ENCODE peak calls at places on chromosome 1, in ten cellular contexts. One of them, this sample, is unnamed.

GRCh38 chr1:167447521-167448136 is 70.7 kb downstream of the CD247 start:
- DNase-seq in HT1080: peak
- DNase-seq in cardiac fibroblast: peak
- DNase-seq in astrocyte of the spinal cord: no peak
- DNase-seq in HS-5: no peak
- DNase-seq in globus pallidus: no peak
- DNase-seq in erythroblast: peak
- DNase-seq in stimulated activated naive CD4-positive, alpha-beta T cell: peak
- DNase-seq in heart right ventricle: no peak
- DNase-seq in activated CD8-positive, alpha-beta memory T cell treated with anti-CD3 and anti-CD28 coated beads, Interleukin-2, amount 50 U/mL, for 48 hours: peak
- DNase-seq in this sample: peak

GRCh38 chr1:241499910-241500309 is 19.6 kb downstream of the FH start:
- DNase-seq in stimulated activated naive CD4-positive, alpha-beta T cell: no peak
- DNase-seq in cardiac fibroblast: peak
- DNase-seq in globus pallidus: peak
- DNase-seq in activated CD8-positive, alpha-beta memory T cell treated with anti-CD3 and anti-CD28 coated beads, Interleukin-2, amount 50 U/mL, for 48 hours: no peak
- DNase-seq in astrocyte of the spinal cord: peak
- DNase-seq in HT1080: peak
- DNase-seq in erythroblast: peak
- DNase-seq in heart right ventricle: no peak
- DNase-seq in HS-5: no peak
- DNase-seq in this sample: no peak

GRCh38 chr1:118366296-118366695 is 181.3 kb upstream of the SPAG17 start:
- DNase-seq in HT1080: no peak
- DNase-seq in globus pallidus: no peak
- DNase-seq in cardiac fibroblast: peak
- DNase-seq in stimulated activated naive CD4-positive, alpha-beta T cell: no peak
- DNase-seq in HS-5: no peak
- DNase-seq in heart right ventricle: no peak
- DNase-seq in erythroblast: no peak
- DNase-seq in astrocyte of the spinal cord: no peak
- DNase-seq in activated CD8-positive, alpha-beta memory T cell treated with anti-CD3 and anti-CD28 coated beads, Interleukin-2, amount 50 U/mL, for 48 hours: no peak
- DNase-seq in this sample: no peak

GRCh38 chr1:9881838-9882249 is 28.2 kb downstream of the CTNNBIP1 start:
- DNase-seq in HT1080: peak
- DNase-seq in astrocyte of the spinal cord: peak
- DNase-seq in erythroblast: no peak
- DNase-seq in activated CD8-positive, alpha-beta memory T cell treated with anti-CD3 and anti-CD28 coated beads, Interleukin-2, amount 50 U/mL, for 48 hours: no peak
- DNase-seq in stimulated activated naive CD4-positive, alpha-beta T cell: no peak
- DNase-seq in globus pallidus: no peak
- DNase-seq in heart right ventricle: no peak
- DNase-seq in cardiac fibroblast: peak
- DNase-seq in HS-5: peak
- DNase-seq in this sample: no peak

GRCh38 chr1:182147136-182147815 is 85.8 kb upstream of the ZNF648 start:
- DNase-seq in erythroblast: peak
- DNase-seq in cardiac fibroblast: no peak
- DNase-seq in stimulated activated naive CD4-positive, alpha-beta T cell: no peak
- DNase-seq in globus pallidus: no peak
- DNase-seq in HT1080: no peak
- DNase-seq in heart right ventricle: no peak
- DNase-seq in astrocyte of the spinal cord: no peak
- DNase-seq in HS-5: no peak
- DNase-seq in activated CD8-positive, alpha-beta memory T cell treated with anti-CD3 and anti-CD28 coated beads, Interleukin-2, amount 50 U/mL, for 48 hours: no peak
- DNase-seq in this sample: no peak

GRCh38 chr1:180343931-180344406 is 113.9 kb downstream of the LHX4 start:
- DNase-seq in HS-5: no peak
- DNase-seq in astrocyte of the spinal cord: peak
- DNase-seq in erythroblast: no peak
- DNase-seq in activated CD8-positive, alpha-beta memory T cell treated with anti-CD3 and anti-CD28 coated beads, Interleukin-2, amount 50 U/mL, for 48 hours: no peak
- DNase-seq in globus pallidus: no peak
- DNase-seq in HT1080: peak
- DNase-seq in heart right ventricle: no peak
- DNase-seq in cardiac fibroblast: peak
- DNase-seq in stimulated activated naive CD4-positive, alpha-beta T cell: no peak
- DNase-seq in this sample: no peak

GRCh38 chr1:200317236-200317635 is 92.6 kb downstream of the ZNF281 start:
- DNase-seq in HT1080: peak
- DNase-seq in heart right ventricle: no peak
- DNase-seq in astrocyte of the spinal cord: peak
- DNase-seq in erythroblast: no peak
- DNase-seq in HS-5: no peak
- DNase-seq in activated CD8-positive, alpha-beta memory T cell treated with anti-CD3 and anti-CD28 coated beads, Interleukin-2, amount 50 U/mL, for 48 hours: no peak
- DNase-seq in stimulated activated naive CD4-positive, alpha-beta T cell: no peak
- DNase-seq in globus pallidus: no peak
- DNase-seq in cardiac fibroblast: peak
- DNase-seq in this sample: no peak

GRCh38 chr1:180854456-180854855 is 58.2 kb upstream of the KIAA1614 start:
- DNase-seq in globus pallidus: no peak
- DNase-seq in stimulated activated naive CD4-positive, alpha-beta T cell: no peak
- DNase-seq in cardiac fibroblast: no peak
- DNase-seq in erythroblast: peak
- DNase-seq in astrocyte of the spinal cord: no peak
- DNase-seq in HT1080: no peak
- DNase-seq in HS-5: no peak
- DNase-seq in activated CD8-positive, alpha-beta memory T cell treated with anti-CD3 and anti-CD28 coated beads, Interleukin-2, amount 50 U/mL, for 48 hours: no peak
- DNase-seq in heart right ventricle: no peak
- DNase-seq in this sample: no peak

GRCh38 chr1:4784761-4785160 is 130.4 kb downstream of the AJAP1 start:
- DNase-seq in activated CD8-positive, alpha-beta memory T cell treated with anti-CD3 and anti-CD28 coated beads, Interleukin-2, amount 50 U/mL, for 48 hours: no peak
- DNase-seq in globus pallidus: no peak
- DNase-seq in astrocyte of the spinal cord: no peak
- DNase-seq in heart right ventricle: no peak
- DNase-seq in cardiac fibroblast: no peak
- DNase-seq in erythroblast: no peak
- DNase-seq in HS-5: no peak
- DNase-seq in stimulated activated naive CD4-positive, alpha-beta T cell: no peak
- DNase-seq in HT1080: no peak
- DNase-seq in this sample: no peak

GRCh38 chr1:22969224-22969829 is 3.3 kb downstream of the LACTBL1 start:
- DNase-seq in HS-5: peak
- DNase-seq in erythroblast: no peak
- DNase-seq in stimulated activated naive CD4-positive, alpha-beta T cell: no peak
- DNase-seq in cardiac fibroblast: peak
- DNase-seq in heart right ventricle: no peak
- DNase-seq in astrocyte of the spinal cord: peak
- DNase-seq in activated CD8-positive, alpha-beta memory T cell treated with anti-CD3 and anti-CD28 coated beads, Interleukin-2, amount 50 U/mL, for 48 hours: no peak
- DNase-seq in globus pallidus: no peak
- DNase-seq in HT1080: peak
- DNase-seq in this sample: no peak

GRCh38 chr1:203769505-203770343 is 4.7 kb downstream of the LAX1 start:
- DNase-seq in globus pallidus: peak
- DNase-seq in HS-5: peak
- DNase-seq in cardiac fibroblast: peak
- DNase-seq in stimulated activated naive CD4-positive, alpha-beta T cell: no peak
- DNase-seq in heart right ventricle: peak
- DNase-seq in HT1080: peak
- DNase-seq in erythroblast: no peak
- DNase-seq in activated CD8-positive, alpha-beta memory T cell treated with anti-CD3 and anti-CD28 coated beads, Interleukin-2, amount 50 U/mL, for 48 hours: no peak
- DNase-seq in astrocyte of the spinal cord: peak
- DNase-seq in this sample: no peak

GRCh38 chr1:110986407-110986891 is 22.7 kb upstream of the LRIF1 start:
- DNase-seq in HT1080: no peak
- DNase-seq in stimulated activated naive CD4-positive, alpha-beta T cell: no peak
- DNase-seq in heart right ventricle: no peak
- DNase-seq in globus pallidus: no peak
- DNase-seq in activated CD8-positive, alpha-beta memory T cell treated with anti-CD3 and anti-CD28 coated beads, Interleukin-2, amount 50 U/mL, for 48 hours: no peak
- DNase-seq in HS-5: no peak
- DNase-seq in astrocyte of the spinal cord: no peak
- DNase-seq in erythroblast: no peak
- DNase-seq in cardiac fibroblast: no peak
- DNase-seq in this sample: no peak

This sample was measured in activated CD4-positive, alpha-beta memory T cell treated with anti-CD3 and anti-CD28 coated beads, Interleukin-2, amount 10 ng/mL, durations not matched to agents 7 days and 5 days.